ENCODE peak calls at places on chromosomes 3 and 15, in eight cellular contexts. U is IMR-90; E is CD8-positive, alpha-beta T cell; A is heart left ventricle; X is keratinocyte; M is left lung; F is uterus; I is OCI-LY7. T is an unnamed sample. For H3K9me3, the result is how much of the 10 kb centered on the place peaks cover.

GRCh38 chr3:125358923-125359322 is 16.2 kb downstream of the ZNF148 start:
- DNase-seq in U (no peak), X (no peak), M (no peak), E (no peak), I (no peak), A (no peak), F (no peak), T (no peak)

GRCh38 chr3:197030379-197031314 is 1.0 kb upstream of the MELTF start:
- DNase-seq in M (no peak), A (no peak), X (no peak), U (no peak), E (no peak), I (no peak), F (no peak), T (no peak)

GRCh38 chr3:67044295-67044694 is 46.2 kb downstream of the KBTBD8 start:
- DNase-seq in I (no peak), F (no peak), A (no peak), E (no peak), X (no peak), M (no peak), U (peak), T (no peak)

GRCh38 chr15:25247418-25248030 is 191.3 kb downstream of the UBE3A start:
- DNase-seq in F (peak), U (no peak), I (no peak), M (peak), X (no peak), A (no peak), E (peak), T (no peak)

GRCh38 chr3:115986555-115987207 is 363.4 kb downstream of the GAP43 start:
- DNase-seq in F (no peak), E (no peak), X (no peak), U (peak), A (no peak), M (no peak), I (no peak), T (no peak)

GRCh38 chr3:111072016-111072891 is 638 bp downstream of the NECTIN3 start:
- DNase-seq in E (peak), X (no peak), F (peak), I (no peak), M (peak), A (peak), U (peak), T (peak)

GRCh38 chr3:177224406-177224805 is 27.1 kb upstream of the TBL1XR1 start:
- DNase-seq in I (no peak), A (no peak), F (no peak), X (no peak), U (no peak), M (no peak), E (no peak), T (no peak)

GRCh38 chr15:40925863-40926658 is 3.1 kb upstream of the DLL4 start:
- DNase-seq in A (no peak), M (peak), U (no peak), E (no peak), X (no peak), I (no peak), F (no peak), T (no peak)

GRCh38 chr3:125367403-125368230 is 7.5 kb downstream of the ZNF148 start:
- DNase-seq in F (no peak), I (no peak), E (no peak), X (no peak), M (no peak), U (peak), A (no peak), T (no peak)

GRCh38 chr3:63405882-63406281 is 127.8 kb downstream of the SYNPR start:
- DNase-seq in M (no peak), E (no peak), U (no peak), A (no peak), I (no peak), X (no peak), F (no peak), T (no peak)

GRCh38 chr3:33430571-33430970 is 9.6 kb downstream of the UBP1 start:
- DNase-seq in M (no peak), I (no peak), U (no peak), X (no peak), E (no peak), F (no peak), A (no peak), T (no peak)

GRCh38 chr3:59180006-59180405 is 130.2 kb upstream of the CFAP20DC start:
- DNase-seq in I (no peak), U (no peak), A (no peak), X (no peak), M (no peak), E (no peak), F (no peak), T (no peak)
- H3K9me3 ChIP-seq in I (under half), U (under half), A (under half), X (under half), M (under half), E (under half), F (under half), T (under half)

DNA sequence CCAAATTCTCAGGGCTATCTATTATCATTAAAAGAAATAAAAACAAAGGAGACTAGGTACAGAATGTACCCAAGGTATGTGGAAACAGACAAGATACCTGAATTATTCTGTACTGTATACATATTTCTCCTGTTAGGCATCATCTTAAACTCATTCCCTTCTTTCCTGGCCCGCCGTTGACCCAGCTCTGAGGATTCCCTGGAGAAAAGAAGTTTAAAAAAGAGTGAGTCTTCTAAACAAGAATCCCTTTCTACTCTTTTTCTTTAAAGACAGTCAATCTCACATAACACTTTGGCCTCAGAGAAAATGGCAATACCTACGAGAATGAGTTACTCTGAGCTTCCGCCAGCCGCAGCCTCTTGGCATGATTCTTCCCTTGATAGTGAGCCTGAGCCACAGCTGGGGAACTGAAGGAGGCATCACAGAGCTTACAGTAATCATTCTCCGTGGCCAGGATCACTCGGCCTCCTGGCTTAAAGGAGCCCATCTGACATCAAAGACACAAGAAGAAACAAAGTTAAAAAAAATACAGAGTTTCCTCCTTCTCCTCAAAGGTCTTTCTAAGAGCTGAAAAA is 44.2 kb downstream of the ZMAT3 start:
- DNase-seq in I (no peak), A (no peak), X (no peak), M (no peak), F (no peak), U (peak), E (no peak), T (no peak)
- H3K27ac ChIP-seq in I (no peak), A (no peak), X (no peak), M (no peak), F (peak), U (peak), E (no peak), T (no peak)

GRCh38 chr15:27328616-27329015 is 357.6 kb downstream of the GABRG3 start:
- DNase-seq in F (no peak), X (no peak), M (no peak), I (no peak), U (no peak), A (no peak), E (no peak), T (no peak)
- H3K9me3 ChIP-seq in F (under half), X (under half), M (under half), I (under half), U (under half), A (under half), E (under half), T (under half)

GRCh38 chr3:12338595-12339546 is 50.0 kb downstream of the PPARG start:
- DNase-seq in F (no peak), E (no peak), U (no peak), I (no peak), A (no peak), X (no peak), M (no peak), T (no peak)
- H3K27ac ChIP-seq in F (no peak), E (no peak), U (no peak), I (no peak), A (no peak), X (no peak), M (no peak), T (no peak)

T was measured in left ventricle myocardium inferior.